ENCODE peak calls at places on chromosomes 5 and 9, in ten cellular contexts. One of them, this sample, is unnamed.
A peak's percentile ranks its signal among the peaks of the same experiment; 100 is the strongest.

GRCh38 chr5:89320889-89321288 is 437.9 kb upstream of the MEF2C start:
- DNase-seq in GF-D8: no peak
- DNase-seq in psoas muscle: no peak
- DNase-seq in GDM1: no peak
- DNase-seq in HTR-8/SVneo: no peak
- DNase-seq in substantia nigra: no peak
- DNase-seq in myocyte: no peak
- DNase-seq in EL: no peak
- DNase-seq in nucleus accumbens: no peak
- DNase-seq in heart right ventricle: no peak
- DNase-seq in this sample: no peak

GRCh38 chr5:44048268-44048984 is 340.8 kb downstream of the FGF10 start:
- DNase-seq in GDM1: no peak
- DNase-seq in myocyte: no peak
- DNase-seq in substantia nigra: no peak
- DNase-seq in EL: no peak
- DNase-seq in GF-D8: no peak
- DNase-seq in nucleus accumbens: no peak
- DNase-seq in HTR-8/SVneo: no peak
- DNase-seq in heart right ventricle: no peak
- DNase-seq in psoas muscle: no peak
- DNase-seq in this sample: no peak

GRCh38 chr9:136230365-136230764 is 15.2 kb downstream of the QSOX2 start:
- DNase-seq in nucleus accumbens: no peak
- DNase-seq in myocyte: no peak
- DNase-seq in heart right ventricle: no peak
- DNase-seq in GDM1: no peak
- DNase-seq in GF-D8: no peak
- DNase-seq in HTR-8/SVneo: no peak
- DNase-seq in substantia nigra: no peak
- DNase-seq in EL: no peak
- DNase-seq in psoas muscle: no peak
- DNase-seq in this sample: no peak

GRCh38 chr9:110936252-110936651 is 102.0 kb downstream of the LPAR1 start:
- DNase-seq in nucleus accumbens: no peak
- DNase-seq in HTR-8/SVneo: no peak
- DNase-seq in EL: no peak
- DNase-seq in substantia nigra: no peak
- DNase-seq in GDM1: no peak
- DNase-seq in heart right ventricle: no peak
- DNase-seq in myocyte: peak; percentile 55
- DNase-seq in GF-D8: no peak
- DNase-seq in psoas muscle: no peak
- DNase-seq in this sample: no peak

GRCh38 chr5:43063731-43064171 is 23.6 kb upstream of the ANXA2R start:
- DNase-seq in GDM1: peak; percentile 39
- DNase-seq in heart right ventricle: no peak
- DNase-seq in EL: peak; percentile 54
- DNase-seq in nucleus accumbens: no peak
- DNase-seq in HTR-8/SVneo: no peak
- DNase-seq in psoas muscle: peak; percentile 59
- DNase-seq in substantia nigra: no peak
- DNase-seq in myocyte: no peak
- DNase-seq in GF-D8: no peak
- DNase-seq in this sample: no peak

GRCh38 chr5:113692466-113693204 is 179.1 kb downstream of the YTHDC2 start:
- DNase-seq in GF-D8: no peak
- DNase-seq in EL: no peak
- DNase-seq in heart right ventricle: no peak
- DNase-seq in psoas muscle: no peak
- DNase-seq in substantia nigra: no peak
- DNase-seq in nucleus accumbens: no peak
- DNase-seq in myocyte: no peak
- DNase-seq in GDM1: no peak
- DNase-seq in HTR-8/SVneo: no peak
- DNase-seq in this sample: no peak

GRCh38 chr5:110159202-110159601 is 469.5 kb downstream of the MAN2A1 start:
- DNase-seq in psoas muscle: no peak
- DNase-seq in myocyte: peak; percentile 51
- DNase-seq in HTR-8/SVneo: peak; percentile 5
- DNase-seq in substantia nigra: no peak
- DNase-seq in nucleus accumbens: no peak
- DNase-seq in EL: peak; percentile 83
- DNase-seq in heart right ventricle: no peak
- DNase-seq in GF-D8: no peak
- DNase-seq in GDM1: no peak
- DNase-seq in this sample: no peak

GRCh38 chr5:1437876-1438559 is 7.2 kb downstream of the SLC6A3 start:
- DNase-seq in nucleus accumbens: no peak
- DNase-seq in myocyte: no peak
- DNase-seq in psoas muscle: no peak
- DNase-seq in heart right ventricle: no peak
- DNase-seq in GDM1: no peak
- DNase-seq in substantia nigra: no peak
- DNase-seq in HTR-8/SVneo: no peak
- DNase-seq in EL: no peak
- DNase-seq in GF-D8: no peak
- DNase-seq in this sample: no peak

GRCh38 chr5:76794871-76795270 is 24.0 kb upstream of the F2RL1 start:
- DNase-seq in nucleus accumbens: no peak
- DNase-seq in HTR-8/SVneo: no peak
- DNase-seq in GDM1: no peak
- DNase-seq in psoas muscle: no peak
- DNase-seq in myocyte: no peak
- DNase-seq in heart right ventricle: no peak
- DNase-seq in EL: no peak
- DNase-seq in substantia nigra: no peak
- DNase-seq in GF-D8: no peak
- DNase-seq in this sample: no peak

GRCh38 chr5:113265190-113265589 is 169.6 kb downstream of the TSSK1B start:
- DNase-seq in GDM1: no peak
- DNase-seq in nucleus accumbens: no peak
- DNase-seq in myocyte: no peak
- DNase-seq in HTR-8/SVneo: no peak
- DNase-seq in heart right ventricle: no peak
- DNase-seq in psoas muscle: no peak
- DNase-seq in GF-D8: no peak
- DNase-seq in EL: no peak
- DNase-seq in substantia nigra: no peak
- DNase-seq in this sample: no peak

GRCh38 chr5:10456583-10457562 is 15.2 kb downstream of the ROPN1L start:
- DNase-seq in heart right ventricle: no peak
- DNase-seq in HTR-8/SVneo: no peak
- DNase-seq in psoas muscle: no peak
- DNase-seq in substantia nigra: no peak
- DNase-seq in myocyte: no peak
- DNase-seq in GF-D8: no peak
- DNase-seq in nucleus accumbens: no peak
- DNase-seq in EL: peak; percentile 63
- DNase-seq in GDM1: no peak
- DNase-seq in this sample: no peak

GRCh38 chr9:100064872-100065581 is 33.8 kb downstream of the ERP44 start:
- DNase-seq in heart right ventricle: no peak
- DNase-seq in substantia nigra: no peak
- DNase-seq in myocyte: no peak
- DNase-seq in psoas muscle: no peak
- DNase-seq in nucleus accumbens: no peak
- DNase-seq in GDM1: no peak
- DNase-seq in GF-D8: no peak
- DNase-seq in HTR-8/SVneo: no peak
- DNase-seq in EL: peak; percentile 78
- DNase-seq in this sample: no peak

GRCh38 chr9:133148351-133149129 is 15.2 kb downstream of the GBGT1 start:
- DNase-seq in substantia nigra: no peak
- DNase-seq in myocyte: no peak
- DNase-seq in psoas muscle: peak; percentile 87
- DNase-seq in HTR-8/SVneo: peak; percentile 22
- DNase-seq in GDM1: peak; percentile 39
- DNase-seq in GF-D8: peak; percentile 34
- DNase-seq in heart right ventricle: peak; percentile 70
- DNase-seq in EL: peak; percentile 47
- DNase-seq in nucleus accumbens: no peak
- DNase-seq in this sample: no peak

GRCh38 chr9:91138760-91139159 is 223.0 kb downstream of the AUH start:
- DNase-seq in nucleus accumbens: no peak
- DNase-seq in EL: peak; percentile 63
- DNase-seq in substantia nigra: no peak
- DNase-seq in heart right ventricle: no peak
- DNase-seq in psoas muscle: no peak
- DNase-seq in GDM1: no peak
- DNase-seq in myocyte: no peak
- DNase-seq in HTR-8/SVneo: no peak
- DNase-seq in GF-D8: no peak
- DNase-seq in this sample: no peak

GRCh38 chr5:107570805-107571531 is 99.8 kb downstream of the EFNA5 start:
- DNase-seq in HTR-8/SVneo: no peak
- DNase-seq in nucleus accumbens: no peak
- DNase-seq in substantia nigra: no peak
- DNase-seq in GDM1: no peak
- DNase-seq in EL: no peak
- DNase-seq in myocyte: peak; percentile 63
- DNase-seq in heart right ventricle: no peak
- DNase-seq in psoas muscle: peak; percentile 52
- DNase-seq in GF-D8: no peak
- DNase-seq in this sample: no peak

GRCh38 chr9:132216861-132217655 is 55.2 kb downstream of the NTNG2 start:
- DNase-seq in GDM1: no peak
- DNase-seq in heart right ventricle: no peak
- DNase-seq in substantia nigra: no peak
- DNase-seq in GF-D8: peak; percentile 95
- DNase-seq in HTR-8/SVneo: no peak
- DNase-seq in EL: no peak
- DNase-seq in psoas muscle: no peak
- DNase-seq in myocyte: no peak
- DNase-seq in nucleus accumbens: no peak
- DNase-seq in this sample: peak; percentile 11

GRCh38 chr5:151555760-151556576 is 35.2 kb downstream of the FAT2 start:
- DNase-seq in nucleus accumbens: no peak
- DNase-seq in EL: no peak
- DNase-seq in psoas muscle: no peak
- DNase-seq in GF-D8: no peak
- DNase-seq in substantia nigra: no peak
- DNase-seq in myocyte: no peak
- DNase-seq in GDM1: no peak
- DNase-seq in heart right ventricle: no peak
- DNase-seq in HTR-8/SVneo: no peak
- DNase-seq in this sample: no peak

GRCh38 chr5:988316-988715 is 20.3 kb upstream of the NKD2 start:
- DNase-seq in HTR-8/SVneo: no peak
- DNase-seq in nucleus accumbens: no peak
- DNase-seq in GDM1: no peak
- DNase-seq in myocyte: no peak
- DNase-seq in substantia nigra: no peak
- DNase-seq in GF-D8: no peak
- DNase-seq in heart right ventricle: no peak
- DNase-seq in psoas muscle: no peak
- DNase-seq in EL: no peak
- DNase-seq in this sample: no peak

GRCh38 chr5:135085133-135085935 is 51.3 kb upstream of the PITX1 start:
- DNase-seq in HTR-8/SVneo: peak; percentile 21
- DNase-seq in heart right ventricle: no peak
- DNase-seq in substantia nigra: no peak
- DNase-seq in nucleus accumbens: no peak
- DNase-seq in psoas muscle: peak; percentile 11
- DNase-seq in EL: peak; percentile 77
- DNase-seq in myocyte: no peak
- DNase-seq in GF-D8: no peak
- DNase-seq in GDM1: no peak
- DNase-seq in this sample: no peak

GRCh38 chr5:172293745-172294342 is 10.3 kb upstream of the UBTD2 start:
- DNase-seq in EL: no peak
- DNase-seq in myocyte: no peak
- DNase-seq in HTR-8/SVneo: no peak
- DNase-seq in substantia nigra: no peak
- DNase-seq in psoas muscle: no peak
- DNase-seq in nucleus accumbens: no peak
- DNase-seq in GDM1: no peak
- DNase-seq in GF-D8: no peak
- DNase-seq in heart right ventricle: no peak
- DNase-seq in this sample: no peak

GRCh38 chr5:167970002-167970401 is 321.4 kb upstream of the WWC1 start:
- DNase-seq in EL: peak; percentile 48
- DNase-seq in GF-D8: no peak
- DNase-seq in myocyte: no peak
- DNase-seq in heart right ventricle: no peak
- DNase-seq in substantia nigra: no peak
- DNase-seq in psoas muscle: no peak
- DNase-seq in HTR-8/SVneo: peak; percentile 27
- DNase-seq in GDM1: no peak
- DNase-seq in nucleus accumbens: no peak
- DNase-seq in this sample: no peak

GRCh38 chr9:109767404-109767803 is 12.6 kb upstream of the PALM2AKAP2 start:
- DNase-seq in heart right ventricle: no peak
- DNase-seq in myocyte: no peak
- DNase-seq in GF-D8: no peak
- DNase-seq in substantia nigra: no peak
- DNase-seq in psoas muscle: no peak
- DNase-seq in HTR-8/SVneo: no peak
- DNase-seq in GDM1: no peak
- DNase-seq in nucleus accumbens: no peak
- DNase-seq in EL: no peak
- DNase-seq in this sample: no peak

GRCh38 chr5:142829821-142830220 is 59.6 kb downstream of the ARHGAP26 start:
- DNase-seq in HTR-8/SVneo: no peak
- DNase-seq in substantia nigra: no peak
- DNase-seq in EL: peak; percentile 78
- DNase-seq in GF-D8: no peak
- DNase-seq in myocyte: peak; percentile 45
- DNase-seq in nucleus accumbens: no peak
- DNase-seq in psoas muscle: no peak
- DNase-seq in heart right ventricle: no peak
- DNase-seq in GDM1: no peak
- DNase-seq in this sample: no peak

GRCh38 chr9:76441551-76442322 is 17.2 kb upstream of the GCNT1 start:
- DNase-seq in nucleus accumbens: no peak
- DNase-seq in GDM1: no peak
- DNase-seq in psoas muscle: no peak
- DNase-seq in heart right ventricle: no peak
- DNase-seq in HTR-8/SVneo: no peak
- DNase-seq in GF-D8: no peak
- DNase-seq in EL: peak; percentile 92
- DNase-seq in myocyte: no peak
- DNase-seq in substantia nigra: no peak
- DNase-seq in this sample: no peak

GRCh38 chr5:88761269-88761880 is 121.6 kb downstream of the MEF2C start:
- DNase-seq in heart right ventricle: no peak
- DNase-seq in substantia nigra: no peak
- DNase-seq in nucleus accumbens: no peak
- DNase-seq in GF-D8: no peak
- DNase-seq in psoas muscle: no peak
- DNase-seq in myocyte: peak; percentile 25
- DNase-seq in EL: no peak
- DNase-seq in GDM1: no peak
- DNase-seq in HTR-8/SVneo: no peak
- DNase-seq in this sample: no peak

GRCh38 chr5:135995979-135996378 is 32.8 kb upstream of the TGFBI start:
- DNase-seq in HTR-8/SVneo: no peak
- DNase-seq in nucleus accumbens: no peak
- DNase-seq in GDM1: no peak
- DNase-seq in EL: no peak
- DNase-seq in heart right ventricle: no peak
- DNase-seq in psoas muscle: no peak
- DNase-seq in substantia nigra: no peak
- DNase-seq in myocyte: no peak
- DNase-seq in GF-D8: no peak
- DNase-seq in this sample: no peak

GRCh38 chr9:85420750-85421149 is 321.0 kb downstream of the AGTPBP1 start:
- DNase-seq in heart right ventricle: no peak
- DNase-seq in GF-D8: no peak
- DNase-seq in myocyte: no peak
- DNase-seq in psoas muscle: no peak
- DNase-seq in EL: no peak
- DNase-seq in GDM1: no peak
- DNase-seq in substantia nigra: no peak
- DNase-seq in nucleus accumbens: no peak
- DNase-seq in HTR-8/SVneo: no peak
- DNase-seq in this sample: no peak

GRCh38 chr9:125815568-125815967 is 68.4 kb downstream of the PBX3 start:
- DNase-seq in psoas muscle: no peak
- DNase-seq in heart right ventricle: no peak
- DNase-seq in HTR-8/SVneo: no peak
- DNase-seq in EL: peak; percentile 25
- DNase-seq in GF-D8: no peak
- DNase-seq in GDM1: no peak
- DNase-seq in myocyte: peak; percentile 28
- DNase-seq in substantia nigra: no peak
- DNase-seq in nucleus accumbens: no peak
- DNase-seq in this sample: no peak

This sample was measured in SIG-M5.